ENCODE peak calls at places on chromosomes 16 and 17, in seven cellular contexts. One of them, this sample, is unnamed.

GRCh38 chr17:70314506-70314905 is 145.2 kb downstream of the KCNJ2 start:
- DNase-seq in A549: no peak
- DNase-seq in sigmoid colon: no peak
- DNase-seq in neuronal stem cell: no peak
- DNase-seq in H9: no peak
- DNase-seq in heart right ventricle: no peak
- DNase-seq in CD8-positive, alpha-beta T cell: no peak
- DNase-seq in this sample: no peak

GRCh38 chr17:61459434-61459809 is 7.2 kb downstream of the TBX4 start:
- DNase-seq in CD8-positive, alpha-beta T cell: no peak
- DNase-seq in sigmoid colon: no peak
- DNase-seq in heart right ventricle: no peak
- DNase-seq in A549: no peak
- DNase-seq in H9: no peak
- DNase-seq in neuronal stem cell: no peak
- DNase-seq in this sample: no peak

GRCh38 chr17:56994009-56994792 is 16.3 kb downstream of the SCPEP1 start:
- DNase-seq in CD8-positive, alpha-beta T cell: no peak
- DNase-seq in sigmoid colon: no peak
- DNase-seq in heart right ventricle: no peak
- DNase-seq in neuronal stem cell: no peak
- DNase-seq in A549: no peak
- DNase-seq in H9: no peak
- DNase-seq in this sample: peak

GRCh38 chr17:78715000-78715771 is 66.9 kb downstream of the CYTH1 start:
- DNase-seq in sigmoid colon: no peak
- DNase-seq in neuronal stem cell: no peak
- DNase-seq in heart right ventricle: no peak
- DNase-seq in CD8-positive, alpha-beta T cell: no peak
- DNase-seq in A549: no peak
- DNase-seq in H9: no peak
- DNase-seq in this sample: no peak

GRCh38 chr17:35210741-35211140 is 16.5 kb upstream of the SLC35G3 start:
- DNase-seq in sigmoid colon: no peak
- DNase-seq in A549: no peak
- DNase-seq in H9: no peak
- DNase-seq in neuronal stem cell: no peak
- DNase-seq in CD8-positive, alpha-beta T cell: no peak
- DNase-seq in heart right ventricle: no peak
- DNase-seq in this sample: no peak

GRCh38 chr17:19338031-19338990 is 24.2 kb downstream of the B9D1 start:
- DNase-seq in A549: peak
- DNase-seq in heart right ventricle: peak
- DNase-seq in H9: peak
- DNase-seq in CD8-positive, alpha-beta T cell: peak
- DNase-seq in neuronal stem cell: no peak
- DNase-seq in sigmoid colon: peak
- DNase-seq in this sample: peak

GRCh38 chr17:19263621-19264010 is 26.4 kb downstream of the EPN2 start:
- DNase-seq in CD8-positive, alpha-beta T cell: no peak
- DNase-seq in H9: no peak
- DNase-seq in heart right ventricle: no peak
- DNase-seq in A549: no peak
- DNase-seq in sigmoid colon: peak
- DNase-seq in neuronal stem cell: no peak
- DNase-seq in this sample: no peak

GRCh38 chr17:19412984-19413383 is 2.0 kb downstream of the RNF112 start:
- DNase-seq in H9: no peak
- DNase-seq in neuronal stem cell: no peak
- DNase-seq in A549: no peak
- DNase-seq in sigmoid colon: no peak
- DNase-seq in CD8-positive, alpha-beta T cell: no peak
- DNase-seq in heart right ventricle: no peak
- DNase-seq in this sample: no peak

GRCh38 chr17:38415250-38416194 is 12.7 kb upstream of the ARHGAP23 start:
- DNase-seq in H9: peak
- DNase-seq in heart right ventricle: no peak
- DNase-seq in A549: peak
- DNase-seq in CD8-positive, alpha-beta T cell: no peak
- DNase-seq in neuronal stem cell: no peak
- DNase-seq in sigmoid colon: no peak
- DNase-seq in this sample: no peak

GRCh38 chr17:74526681-74527080 is 4.6 kb downstream of the CD300LB start:
- DNase-seq in neuronal stem cell: no peak
- DNase-seq in A549: no peak
- DNase-seq in H9: no peak
- DNase-seq in heart right ventricle: no peak
- DNase-seq in CD8-positive, alpha-beta T cell: peak
- DNase-seq in sigmoid colon: no peak
- DNase-seq in this sample: no peak

GRCh38 chr16:50501251-50501650 is 46.9 kb upstream of the NKD1 start:
- DNase-seq in neuronal stem cell: no peak
- DNase-seq in H9: no peak
- DNase-seq in heart right ventricle: no peak
- DNase-seq in sigmoid colon: peak
- DNase-seq in A549: no peak
- DNase-seq in CD8-positive, alpha-beta T cell: no peak
- DNase-seq in this sample: no peak

GRCh38 chr17:34070712-34071111 is 184.4 kb upstream of the CCL2 start:
- DNase-seq in neuronal stem cell: no peak
- DNase-seq in sigmoid colon: no peak
- DNase-seq in H9: no peak
- DNase-seq in heart right ventricle: no peak
- DNase-seq in A549: no peak
- DNase-seq in CD8-positive, alpha-beta T cell: no peak
- DNase-seq in this sample: no peak

GRCh38 chr16:53626816-53627215 is 76.8 kb downstream of the RPGRIP1L start:
- DNase-seq in neuronal stem cell: no peak
- DNase-seq in sigmoid colon: no peak
- DNase-seq in CD8-positive, alpha-beta T cell: no peak
- DNase-seq in H9: no peak
- DNase-seq in heart right ventricle: no peak
- DNase-seq in A549: no peak
- DNase-seq in this sample: no peak

GRCh38 chr17:14201595-14201994 is 35.1 kb downstream of the CDRT15 start:
- DNase-seq in A549: no peak
- DNase-seq in CD8-positive, alpha-beta T cell: peak
- DNase-seq in H9: no peak
- DNase-seq in heart right ventricle: no peak
- DNase-seq in sigmoid colon: no peak
- DNase-seq in neuronal stem cell: no peak
- DNase-seq in this sample: no peak

GRCh38 chr17:5788266-5788900 is 204.1 kb upstream of the NLRP1 start:
- DNase-seq in neuronal stem cell: no peak
- DNase-seq in A549: no peak
- DNase-seq in CD8-positive, alpha-beta T cell: no peak
- DNase-seq in H9: no peak
- DNase-seq in heart right ventricle: no peak
- DNase-seq in sigmoid colon: no peak
- DNase-seq in this sample: peak

DNA sequence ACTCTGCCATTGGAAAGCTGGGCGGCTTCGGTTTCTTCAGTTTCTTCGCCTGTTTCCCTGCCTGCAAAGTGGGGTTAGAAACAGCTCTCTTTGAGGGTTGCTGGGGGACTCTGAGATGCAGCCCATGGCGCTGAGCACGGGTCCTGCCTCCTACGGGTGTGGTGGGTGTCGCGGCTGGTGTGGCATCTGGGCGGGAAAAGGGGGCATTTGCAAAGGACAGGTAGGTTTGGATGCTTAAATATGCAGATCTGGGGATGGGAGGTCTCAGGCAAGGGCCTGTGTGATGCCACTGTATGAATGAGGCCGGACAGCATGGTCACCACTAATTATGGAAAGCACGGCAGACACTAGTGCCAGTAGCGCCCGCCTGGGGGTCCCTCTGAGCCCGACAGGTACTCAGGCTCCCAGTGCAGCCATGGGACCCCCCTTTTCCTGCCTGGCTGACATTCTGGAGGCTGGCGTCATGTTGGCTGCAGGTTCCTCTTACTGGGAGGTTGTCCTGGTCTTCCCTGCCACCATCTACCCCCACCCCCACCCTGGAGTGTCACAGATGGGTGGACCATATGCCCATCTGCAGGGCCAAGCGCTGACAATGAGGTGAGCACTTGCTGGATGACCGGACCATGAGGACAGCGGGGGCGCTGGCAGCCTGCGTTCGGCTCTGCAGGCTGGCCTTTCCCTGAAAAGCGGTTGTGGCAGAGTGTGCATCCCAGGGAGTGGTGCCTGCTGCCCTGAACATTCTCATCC is 237.7 kb downstream of the SEC14L1 start:
- DNase-seq in neuronal stem cell: no peak
- DNase-seq in heart right ventricle: no peak
- DNase-seq in CD8-positive, alpha-beta T cell: no peak
- DNase-seq in H9: no peak
- DNase-seq in A549: no peak
- DNase-seq in sigmoid colon: peak
- DNase-seq in this sample: no peak
- H3K27ac ChIP-seq in neuronal stem cell: no peak
- H3K27ac ChIP-seq in heart right ventricle: no peak
- H3K27ac ChIP-seq in CD8-positive, alpha-beta T cell: no peak
- H3K27ac ChIP-seq in H9: no peak
- H3K27ac ChIP-seq in A549: no peak
- H3K27ac ChIP-seq in sigmoid colon: peak
- H3K27ac ChIP-seq in this sample: no peak

GRCh38 chr17:66691644-66692500 is 143.0 kb upstream of the CACNG5 start:
- DNase-seq in sigmoid colon: no peak
- DNase-seq in neuronal stem cell: no peak
- DNase-seq in CD8-positive, alpha-beta T cell: no peak
- DNase-seq in A549: peak
- DNase-seq in H9: peak
- DNase-seq in heart right ventricle: no peak
- DNase-seq in this sample: no peak
- H3K27ac ChIP-seq in sigmoid colon: no peak
- H3K27ac ChIP-seq in neuronal stem cell: no peak
- H3K27ac ChIP-seq in CD8-positive, alpha-beta T cell: no peak
- H3K27ac ChIP-seq in A549: peak
- H3K27ac ChIP-seq in H9: no peak
- H3K27ac ChIP-seq in heart right ventricle: peak
- H3K27ac ChIP-seq in this sample: no peak

GRCh38 chr17:55664287-55664686 is 58.4 kb downstream of the TMEM100 start:
- DNase-seq in sigmoid colon: no peak
- DNase-seq in H9: no peak
- DNase-seq in A549: no peak
- DNase-seq in CD8-positive, alpha-beta T cell: no peak
- DNase-seq in neuronal stem cell: no peak
- DNase-seq in heart right ventricle: no peak
- DNase-seq in this sample: no peak
- H3K27ac ChIP-seq in sigmoid colon: no peak
- H3K27ac ChIP-seq in H9: no peak
- H3K27ac ChIP-seq in A549: no peak
- H3K27ac ChIP-seq in CD8-positive, alpha-beta T cell: no peak
- H3K27ac ChIP-seq in neuronal stem cell: no peak
- H3K27ac ChIP-seq in heart right ventricle: no peak
- H3K27ac ChIP-seq in this sample: no peak

DNA sequence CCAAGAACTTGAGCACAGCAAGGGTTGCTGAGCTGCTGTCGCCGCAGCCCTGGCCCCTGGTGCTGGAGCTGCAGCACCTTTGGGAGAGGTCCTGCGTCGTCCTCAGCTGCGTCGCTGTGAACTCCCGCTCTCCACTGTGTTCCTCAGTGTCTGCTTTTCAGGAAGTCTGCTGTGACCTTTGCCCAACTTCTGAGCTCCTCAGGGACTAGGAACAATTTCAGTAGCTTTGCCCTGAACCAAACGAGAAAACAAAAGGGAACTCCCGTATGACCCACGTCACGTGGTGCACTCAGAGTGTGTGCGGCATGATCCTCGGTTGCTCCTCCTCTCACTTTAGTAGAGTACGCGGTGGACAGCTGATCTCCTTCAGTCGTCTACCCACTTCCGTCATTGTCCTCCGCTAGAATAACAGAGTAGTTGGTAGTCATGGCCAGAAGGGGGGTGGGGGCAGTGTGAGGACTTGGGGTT is 44.2 kb downstream of the WDR45B start:
- DNase-seq in H9: no peak
- DNase-seq in CD8-positive, alpha-beta T cell: peak
- DNase-seq in sigmoid colon: peak
- DNase-seq in neuronal stem cell: no peak
- DNase-seq in A549: no peak
- DNase-seq in heart right ventricle: peak
- DNase-seq in this sample: no peak
- H3K27ac ChIP-seq in H9: no peak
- H3K27ac ChIP-seq in CD8-positive, alpha-beta T cell: no peak
- H3K27ac ChIP-seq in sigmoid colon: no peak
- H3K27ac ChIP-seq in neuronal stem cell: no peak
- H3K27ac ChIP-seq in A549: no peak
- H3K27ac ChIP-seq in heart right ventricle: peak
- H3K27ac ChIP-seq in this sample: no peak

DNA sequence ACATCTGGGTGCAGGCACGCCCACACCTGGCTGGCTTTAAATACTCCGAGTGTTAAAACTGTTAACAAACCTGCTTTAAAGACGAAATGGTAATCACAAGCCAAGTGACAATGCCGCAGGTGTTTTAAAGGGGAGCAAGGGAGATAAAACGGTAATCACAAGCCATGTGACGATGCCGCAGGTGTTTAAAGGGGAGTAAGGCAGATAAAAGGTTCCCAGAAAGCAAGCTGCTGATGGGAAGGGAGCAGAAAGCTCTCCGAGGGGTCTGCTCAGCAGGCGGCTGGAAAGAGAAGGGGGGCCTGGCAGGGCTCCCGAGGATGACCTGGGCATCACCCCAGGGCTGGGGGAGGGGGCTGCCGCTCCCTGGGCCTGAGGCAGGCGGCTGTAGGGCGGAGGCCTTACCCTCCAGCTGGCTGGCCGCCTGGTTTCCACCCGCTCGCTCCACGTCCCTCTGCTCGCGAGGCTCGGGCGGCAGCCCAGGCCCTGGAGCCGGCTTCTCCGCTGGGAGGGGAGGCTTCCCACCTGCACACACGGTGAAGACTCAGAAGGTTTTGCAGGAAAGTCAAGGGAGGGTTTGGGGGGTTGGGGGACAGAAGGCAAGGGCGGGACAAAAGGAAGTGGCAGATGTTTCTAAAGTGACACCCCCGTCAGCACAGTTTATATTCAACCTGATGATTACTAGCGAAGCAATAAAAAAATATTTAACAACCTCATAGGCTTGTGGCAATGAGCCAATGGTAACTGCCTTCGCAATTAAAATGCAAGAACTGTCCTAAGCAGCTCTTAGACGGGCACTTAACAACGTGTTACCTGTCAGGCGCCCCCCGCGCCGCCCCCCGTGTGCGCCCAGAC is 12.2 kb downstream of the NDUFAF8 start:
- DNase-seq in H9: no peak
- DNase-seq in sigmoid colon: no peak
- DNase-seq in neuronal stem cell: no peak
- DNase-seq in CD8-positive, alpha-beta T cell: no peak
- DNase-seq in heart right ventricle: no peak
- DNase-seq in A549: no peak
- DNase-seq in this sample: no peak
- H3K27ac ChIP-seq in H9: no peak
- H3K27ac ChIP-seq in sigmoid colon: no peak
- H3K27ac ChIP-seq in neuronal stem cell: no peak
- H3K27ac ChIP-seq in CD8-positive, alpha-beta T cell: no peak
- H3K27ac ChIP-seq in heart right ventricle: no peak
- H3K27ac ChIP-seq in A549: no peak
- H3K27ac ChIP-seq in this sample: no peak

GRCh38 chr17:753407-753806 is 1.3 kb upstream of the GEMIN4 start:
- DNase-seq in CD8-positive, alpha-beta T cell: no peak
- DNase-seq in neuronal stem cell: no peak
- DNase-seq in A549: no peak
- DNase-seq in H9: no peak
- DNase-seq in sigmoid colon: no peak
- DNase-seq in heart right ventricle: no peak
- DNase-seq in this sample: no peak
- H3K27ac ChIP-seq in CD8-positive, alpha-beta T cell: no peak
- H3K27ac ChIP-seq in neuronal stem cell: no peak
- H3K27ac ChIP-seq in A549: no peak
- H3K27ac ChIP-seq in H9: no peak
- H3K27ac ChIP-seq in sigmoid colon: peak
- H3K27ac ChIP-seq in heart right ventricle: no peak
- H3K27ac ChIP-seq in this sample: no peak

This sample was measured in foreskin keratinocyte.